ENCODE peak calls at places on chromosomes 1 and 21, in four cellular contexts. One of them, this sample, is unnamed.
A peak's percentile ranks its signal among the peaks of the same experiment; 100 is the strongest.

GRCh38 chr1:210236840-210237409 is 4.3 kb downstream of the SERTAD4 start:
- DNase-seq in tibial nerve: peak; percentile 57
- DNase-seq in progenitor cell of endocrine pancreas: no peak
- DNase-seq in HT1080: no peak
- DNase-seq in this sample: no peak

GRCh38 chr1:223683586-223684487 is 18.3 kb upstream of the CAPN8 start:
- DNase-seq in tibial nerve: no peak
- DNase-seq in progenitor cell of endocrine pancreas: peak; percentile 63
- DNase-seq in HT1080: peak; percentile 51
- DNase-seq in this sample: no peak

GRCh38 chr1:151553659-151554058 is 13.6 kb downstream of the TUFT1 start:
- DNase-seq in tibial nerve: no peak
- DNase-seq in progenitor cell of endocrine pancreas: no peak
- DNase-seq in HT1080: peak; percentile 59
- DNase-seq in this sample: no peak

GRCh38 chr1:173757666-173758065 is 42.9 kb downstream of the KLHL20 start:
- DNase-seq in tibial nerve: no peak
- DNase-seq in progenitor cell of endocrine pancreas: no peak
- DNase-seq in HT1080: no peak
- DNase-seq in this sample: no peak

GRCh38 chr1:214192825-214193643 is 87.9 kb upstream of the SMYD2 start:
- DNase-seq in tibial nerve: no peak
- DNase-seq in progenitor cell of endocrine pancreas: no peak
- DNase-seq in HT1080: peak; percentile 20
- DNase-seq in this sample: no peak

GRCh38 chr21:41950941-41951408 is 2.8 kb downstream of the C2CD2 start:
- DNase-seq in tibial nerve: no peak
- DNase-seq in progenitor cell of endocrine pancreas: no peak
- DNase-seq in HT1080: no peak
- DNase-seq in this sample: no peak

GRCh38 chr21:16046625-16047340 is 317.0 kb downstream of the USP25 start:
- DNase-seq in tibial nerve: no peak
- DNase-seq in progenitor cell of endocrine pancreas: no peak
- DNase-seq in HT1080: peak; percentile 61
- DNase-seq in this sample: no peak

GRCh38 chr1:211577826-211578639 is 928 bp downstream of the SLC30A1 start:
- DNase-seq in tibial nerve: peak; percentile 50
- DNase-seq in progenitor cell of endocrine pancreas: peak; percentile 80
- DNase-seq in HT1080: peak; percentile 85
- DNase-seq in this sample: peak; percentile 64

GRCh38 chr1:164617607-164618564 is 58.9 kb downstream of the PBX1 start:
- DNase-seq in tibial nerve: no peak
- DNase-seq in progenitor cell of endocrine pancreas: no peak
- DNase-seq in HT1080: peak; percentile 18
- DNase-seq in this sample: no peak

GRCh38 chr1:8419861-8420260 is 101.9 kb downstream of the SLC45A1 start:
- DNase-seq in tibial nerve: no peak
- DNase-seq in progenitor cell of endocrine pancreas: no peak
- DNase-seq in HT1080: no peak
- DNase-seq in this sample: no peak

GRCh38 chr1:232306269-232306911 is 323.5 kb downstream of the SIPA1L2 start:
- DNase-seq in tibial nerve: no peak
- DNase-seq in progenitor cell of endocrine pancreas: no peak
- DNase-seq in HT1080: peak; percentile 18
- DNase-seq in this sample: no peak

GRCh38 chr1:36095760-36096405 is 7.2 kb downstream of the ADPRS start:
- DNase-seq in tibial nerve: no peak
- DNase-seq in progenitor cell of endocrine pancreas: no peak
- DNase-seq in HT1080: no peak
- DNase-seq in this sample: no peak

GRCh38 chr1:94014635-94015488 is 105.6 kb upstream of the GCLM start:
- DNase-seq in tibial nerve: no peak
- DNase-seq in progenitor cell of endocrine pancreas: no peak
- DNase-seq in HT1080: no peak
- DNase-seq in this sample: no peak

GRCh38 chr1:65751961-65752360 is 40.7 kb upstream of the PDE4B start:
- DNase-seq in tibial nerve: no peak
- DNase-seq in progenitor cell of endocrine pancreas: no peak
- DNase-seq in HT1080: no peak
- DNase-seq in this sample: no peak

GRCh38 chr1:231871878-231872277 is 245.3 kb downstream of the DISC1 start:
- DNase-seq in tibial nerve: no peak
- DNase-seq in progenitor cell of endocrine pancreas: no peak
- DNase-seq in HT1080: no peak
- DNase-seq in this sample: no peak

This sample was measured in frontal cortex.